ENCODE peak calls at places on chromosomes 6 and 20, in eight cellular contexts. P is A549, X is tibial artery, K is breast epithelium, D is HL-60, U is vagina, Q is BE2C, R is AG04450. V is an unnamed sample.

GRCh38 chr6:15487262-15487661 is 175.6 kb downstream of the DTNBP1 start:
- DNase-seq in P (no peak), X (no peak), K (no peak), D (no peak), U (no peak), Q (no peak), R (no peak), V (no peak)

GRCh38 chr20:62266340-62266739 is 28.0 kb downstream of the OSBPL2 start:
- DNase-seq in P (peak), X (no peak), K (no peak), D (no peak), U (no peak), Q (no peak), R (no peak), V (no peak)

GRCh38 chr6:137162692-137163303 is 10.6 kb downstream of the IL22RA2 start:
- DNase-seq in P (no peak), X (no peak), K (no peak), D (no peak), U (no peak), Q (no peak), R (no peak), V (no peak)

GRCh38 chr20:37486186-37486999 is 34.7 kb upstream of the NNAT start:
- DNase-seq in P (no peak), X (no peak), K (no peak), D (no peak), U (no peak), Q (no peak), R (no peak), V (no peak)

GRCh38 chr6:15969236-15969778 is 159.6 kb upstream of the MYLIP start:
- DNase-seq in P (no peak), X (no peak), K (peak), D (no peak), U (peak), Q (no peak), R (no peak), V (peak)

GRCh38 chr6:135458051-135458450 is 39.5 kb downstream of the AHI1 start:
- DNase-seq in P (no peak), X (no peak), K (no peak), D (no peak), U (no peak), Q (no peak), R (no peak), V (no peak)

GRCh38 chr6:75546401-75546800 is 52.8 kb upstream of the FILIP1 start:
- DNase-seq in P (peak), X (no peak), K (no peak), D (no peak), U (no peak), Q (no peak), R (no peak), V (no peak)

GRCh38 chr6:13373488-13373886 is 45.1 kb upstream of the TBC1D7 start:
- DNase-seq in P (no peak), X (no peak), K (no peak), D (no peak), U (no peak), Q (no peak), R (no peak), V (no peak)

GRCh38 chr20:44702776-44703175 is 12.4 kb upstream of the CCN5 start:
- DNase-seq in P (no peak), X (peak), K (peak), D (no peak), U (no peak), Q (peak), R (peak), V (no peak)

GRCh38 chr20:13778827-13779226 is 5.9 kb downstream of the ESF1 start:
- DNase-seq in P (no peak), X (no peak), K (no peak), D (no peak), U (no peak), Q (no peak), R (no peak), V (no peak)

GRCh38 chr20:47558699-47559098 is 57.0 kb downstream of the NCOA3 start:
- DNase-seq in P (no peak), X (no peak), K (no peak), D (no peak), U (no peak), Q (no peak), R (no peak), V (no peak)

GRCh38 chr6:22204153-22204552 is 92.7 kb downstream of the PRL start:
- DNase-seq in P (no peak), X (no peak), K (no peak), D (no peak), U (no peak), Q (no peak), R (no peak), V (no peak)

GRCh38 chr20:42027746-42028268 is 409.6 kb upstream of the CHD6 start:
- DNase-seq in P (no peak), X (no peak), K (no peak), D (no peak), U (no peak), Q (no peak), R (no peak), V (no peak)

GRCh38 chr20:63102720-63103375 is 96.1 kb upstream of the BHLHE23 start:
- DNase-seq in P (peak), X (peak), K (no peak), D (no peak), U (no peak), Q (peak), R (no peak), V (no peak)

GRCh38 chr6:155818698-155819097 is 363.1 kb upstream of the NOX3 start:
- DNase-seq in P (no peak), X (no peak), K (no peak), D (no peak), U (no peak), Q (no peak), R (no peak), V (no peak)

GRCh38 chr20:50191065-50191565 is 485 bp downstream of the CEBPB start:
- DNase-seq in P (no peak), X (peak), K (peak), D (peak), U (no peak), Q (peak), R (no peak), V (no peak)

GRCh38 chr20:31721408-31722332 is 998 bp downstream of the BCL2L1 start:
- DNase-seq in P (no peak), X (peak), K (no peak), D (no peak), U (no peak), Q (no peak), R (no peak), V (no peak)

GRCh38 chr20:57528148-57528547 is 3.2 kb upstream of the CTCFL start:
- DNase-seq in P (no peak), X (no peak), K (no peak), D (no peak), U (no peak), Q (no peak), R (no peak), V (no peak)

GRCh38 chr6:26311012-26311384 is 54.0 kb upstream of the BTN3A2 start:
- DNase-seq in P (peak), X (no peak), K (no peak), D (no peak), U (no peak), Q (peak), R (no peak), V (no peak)

GRCh38 chr6:119166024-119166782 is 87.7 kb upstream of the FAM184A start:
- DNase-seq in P (no peak), X (no peak), K (no peak), D (no peak), U (no peak), Q (no peak), R (no peak), V (no peak)

GRCh38 chr6:158584236-158584651 is 24.4 kb downstream of the TMEM181 start:
- DNase-seq in P (no peak), X (no peak), K (no peak), D (no peak), U (no peak), Q (no peak), R (no peak), V (no peak)

GRCh38 chr6:118784641-118785164 is 109.2 kb upstream of the ASF1A start:
- DNase-seq in P (no peak), X (no peak), K (peak), D (no peak), U (no peak), Q (no peak), R (no peak), V (no peak)

GRCh38 chr20:8210749-8211148 is 78.7 kb downstream of the PLCB1 start:
- DNase-seq in P (no peak), X (no peak), K (no peak), D (no peak), U (no peak), Q (no peak), R (no peak), V (no peak)

GRCh38 chr20:57499676-57500075 is 25.3 kb downstream of the CTCFL start:
- DNase-seq in P (no peak), X (no peak), K (no peak), D (no peak), U (no peak), Q (no peak), R (no peak), V (no peak)

GRCh38 chr6:41649596-41649995 is 11.3 kb downstream of the MDFI start:
- DNase-seq in P (no peak), X (peak), K (no peak), D (no peak), U (no peak), Q (no peak), R (no peak), V (no peak)

GRCh38 chr6:94121094-94121493 is 701.7 kb upstream of the EPHA7 start:
- DNase-seq in P (no peak), X (no peak), K (no peak), D (no peak), U (no peak), Q (no peak), R (no peak), V (no peak)

GRCh38 chr6:692356-692851 is 535 bp downstream of the EXOC2 start:
- DNase-seq in P (peak), X (no peak), K (no peak), D (peak), U (no peak), Q (peak), R (no peak), V (no peak)

GRCh38 chr6:113694278-113695077 is 162.7 kb upstream of the MARCKS start:
- DNase-seq in P (peak), X (no peak), K (no peak), D (no peak), U (no peak), Q (no peak), R (no peak), V (no peak)

GRCh38 chr6:136506124-136506799 is 44.0 kb downstream of the MAP7 start:
- DNase-seq in P (no peak), X (no peak), K (no peak), D (no peak), U (no peak), Q (no peak), R (no peak), V (no peak)

GRCh38 chr20:24951536-24952047 is 2.5 kb downstream of the CST7 start:
- DNase-seq in P (no peak), X (no peak), K (no peak), D (no peak), U (peak), Q (no peak), R (no peak), V (no peak)

GRCh38 chr6:5961836-5962235 is 44.9 kb downstream of the NRN1 start:
- DNase-seq in P (no peak), X (no peak), K (no peak), D (no peak), U (no peak), Q (no peak), R (no peak), V (no peak)

GRCh38 chr6:36501686-36502085 is 45.6 kb downstream of the STK38 start:
- DNase-seq in P (no peak), X (no peak), K (no peak), D (no peak), U (no peak), Q (no peak), R (no peak), V (no peak)
- TF ChIP-seq CTCF in P (no peak), X (no peak), K (no peak), D (no peak), U (no peak), Q (no peak), R (no peak), V (no peak)

GRCh38 chr6:106089981-106090380 is 3.8 kb downstream of the PRDM1 start:
- DNase-seq in P (no peak), X (no peak), K (no peak), D (no peak), U (no peak), Q (no peak), R (no peak), V (no peak)
- TF ChIP-seq CTCF in P (no peak), X (no peak), K (no peak), D (no peak), U (no peak), Q (peak), R (peak), V (peak)

GRCh38 chr6:132765560-132765959 is 7.9 kb upstream of the VNN2 start:
- DNase-seq in P (no peak), X (no peak), K (no peak), D (no peak), U (no peak), Q (no peak), R (no peak), V (no peak)

GRCh38 chr6:132764370-132764769 is 6.7 kb upstream of the VNN2 start:
- DNase-seq in P (peak), X (no peak), K (no peak), D (no peak), U (no peak), Q (no peak), R (peak), V (peak)

GRCh38 chr6:132763269-132763668 is 5.6 kb upstream of the VNN2 start:
- DNase-seq in P (no peak), X (no peak), K (no peak), D (no peak), U (no peak), Q (no peak), R (no peak), V (no peak)

DNA sequence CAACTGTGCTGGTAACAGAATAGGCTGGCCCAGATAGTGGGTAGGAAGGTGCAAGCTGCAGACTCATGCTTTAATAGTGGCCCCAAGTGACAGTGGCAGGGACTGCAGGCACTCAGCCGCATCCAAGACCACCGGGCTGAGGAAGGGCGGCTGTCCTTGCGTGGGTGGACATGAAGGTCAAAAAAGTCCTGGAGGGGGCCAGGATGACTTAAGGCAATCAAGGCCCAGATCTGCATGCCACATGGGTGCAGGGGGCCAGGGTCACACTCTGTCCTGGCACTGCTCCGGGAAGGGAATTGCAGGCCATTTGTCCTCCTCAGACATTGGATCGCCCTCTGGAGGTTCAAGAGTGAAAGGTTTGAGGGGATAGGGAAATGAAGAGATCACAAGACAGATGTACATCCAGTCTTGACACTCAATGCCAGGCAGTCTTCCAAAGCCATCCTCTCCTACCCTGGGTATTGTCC is 10.4 kb upstream of the VNN2 start:
- DNase-seq in P (peak), X (peak), K (no peak), D (no peak), U (no peak), Q (peak), R (no peak), V (no peak)
- TF ChIP-seq CTCF in P (peak), X (no peak), K (peak), D (peak), U (peak), Q (peak), R (peak), V (no peak)

GRCh38 chr6:8608737-8609136 is 173.4 kb upstream of the SLC35B3 start:
- DNase-seq in P (no peak), X (no peak), K (no peak), D (no peak), U (no peak), Q (no peak), R (no peak), V (no peak)
- TF ChIP-seq CTCF in P (no peak), X (no peak), K (no peak), D (no peak), U (no peak), Q (no peak), R (no peak), V (no peak)

GRCh38 chr6:114747995-114748625 is 405.3 kb upstream of the HS3ST5 start:
- DNase-seq in P (peak), X (no peak), K (no peak), D (no peak), U (no peak), Q (peak), R (peak), V (peak)
- TF ChIP-seq CTCF in P (peak), X (peak), K (peak), D (peak), U (peak), Q (peak), R (peak), V (peak)

GRCh38 chr20:45985573-45985972 is 13.6 kb upstream of the ZNF335 start:
- DNase-seq in P (peak), X (no peak), K (no peak), D (no peak), U (no peak), Q (no peak), R (no peak), V (no peak)
- TF ChIP-seq CTCF in P (no peak), X (no peak), K (no peak), D (no peak), U (no peak), Q (no peak), R (no peak), V (no peak)

GRCh38 chr20:23039136-23039875 is 4.2 kb downstream of the SSTR4 start:
- DNase-seq in P (no peak), X (no peak), K (no peak), D (no peak), U (no peak), Q (no peak), R (no peak), V (no peak)

GRCh38 chr20:23043376-23043775 is 6.1 kb downstream of the THBD start:
- DNase-seq in P (no peak), X (no peak), K (no peak), D (no peak), U (no peak), Q (no peak), R (no peak), V (no peak)

GRCh38 chr20:23037017-23037481 is 1.9 kb downstream of the SSTR4 start:
- DNase-seq in P (no peak), X (no peak), K (no peak), D (no peak), U (no peak), Q (no peak), R (no peak), V (no peak)

GRCh38 chr20:23042270-23042669 is 7.2 kb downstream of the SSTR4 start:
- DNase-seq in P (no peak), X (no peak), K (no peak), D (no peak), U (no peak), Q (no peak), R (no peak), V (no peak)

DNA sequence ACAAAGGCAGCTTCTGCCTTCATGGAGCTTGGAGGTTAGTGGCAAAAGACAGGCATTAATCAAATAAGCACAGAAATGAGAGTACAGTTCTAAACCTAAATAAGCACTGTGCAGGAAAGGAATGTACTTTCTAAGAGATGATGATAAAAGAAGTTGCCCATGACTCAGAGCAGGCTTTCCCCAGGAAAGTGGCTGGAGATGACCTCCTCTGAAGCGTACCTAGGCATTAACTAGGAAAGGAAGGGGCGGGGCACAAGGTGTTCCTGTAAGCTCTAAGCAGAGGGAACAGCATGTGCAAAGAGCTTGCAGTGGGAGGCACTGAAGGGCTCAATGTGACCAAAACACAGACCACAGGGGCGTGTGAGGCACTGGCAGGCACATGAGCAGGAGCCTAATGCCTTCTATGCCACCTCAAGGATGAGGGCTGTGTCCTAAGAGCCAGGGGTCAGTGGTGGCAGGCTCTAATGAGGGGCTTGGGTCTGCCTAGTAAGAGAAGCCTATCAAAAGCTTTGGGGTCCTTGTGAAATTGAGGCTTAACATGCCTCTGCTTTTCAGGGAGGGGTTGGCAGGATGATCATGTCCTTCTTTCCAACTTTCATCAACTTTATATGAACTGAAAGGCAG is 4.9 kb downstream of the SSTR4 start:
- DNase-seq in P (no peak), X (no peak), K (no peak), D (no peak), U (no peak), Q (no peak), R (no peak), V (no peak)
- TF ChIP-seq CTCF in P (no peak), X (no peak), K (no peak), D (no peak), U (no peak), Q (no peak), R (no peak), V (no peak)

GRCh38 chr6:143374014-143374413 is 76.5 kb downstream of the ADAT2 start:
- DNase-seq in P (no peak), X (no peak), K (no peak), D (no peak), U (no peak), Q (no peak), R (no peak), V (no peak)
- TF ChIP-seq CTCF in P (no peak), X (no peak), K (no peak), D (no peak), U (no peak), Q (no peak), R (no peak), V (no peak)

GRCh38 chr20:2508631-2509467 is at the start of gene ZNF343:
- DNase-seq in P (peak), X (peak), K (peak), D (peak), U (no peak), Q (peak), R (peak), V (no peak)
- TF ChIP-seq CTCF in P (no peak), X (no peak), K (no peak), D (no peak), U (no peak), Q (no peak), R (no peak), V (no peak)

V was measured in AG04449.